ENCODE peak calls at places on chromosomes 1 and 21, in five cellular contexts. X, H, F, I and Z are unnamed samples.

GRCh38 chr1:26570287-26570686 is 40.7 kb downstream of the RPS6KA1 start:
- DNase-seq in X (no peak), H (peak; percentile 6), F (no peak), I (no peak), Z (no peak)

GRCh38 chr1:111920221-111921024 is 69.0 kb downstream of the KCND3 start:
- DNase-seq in X (peak; percentile 70), H (peak; percentile 19), F (no peak), I (no peak), Z (no peak)

GRCh38 chr1:111507411-111508201 is 4.2 kb upstream of the ADORA3 start:
- DNase-seq in X (no peak), H (peak; percentile 32), F (no peak), I (peak; percentile 14), Z (peak; percentile 86)

GRCh38 chr1:117210831-117211261 is at the start of gene VTCN1:
- DNase-seq in X (no peak), H (no peak), F (no peak), I (no peak), Z (no peak)

GRCh38 chr1:220896088-220896487 is 16.8 kb downstream of the HLX start:
- DNase-seq in X (no peak), H (no peak), F (no peak), I (no peak), Z (no peak)

GRCh38 chr1:53249706-53250105 is 11.4 kb upstream of the MAGOH start:
- DNase-seq in X (no peak), H (no peak), F (no peak), I (no peak), Z (no peak)

GRCh38 chr21:29650561-29651022 is 289.2 kb downstream of the GRIK1 start:
- DNase-seq in X (no peak), H (no peak), F (no peak), I (no peak), Z (no peak)

GRCh38 chr1:155967410-155968400 is 10.6 kb downstream of the ARHGEF2 start:
- DNase-seq in X (peak; percentile 59), H (no peak), F (no peak), I (no peak), Z (no peak)

GRCh38 chr1:32199043-32199716 is 1.2 kb upstream of the CCDC28B start:
- DNase-seq in X (no peak), H (no peak), F (no peak), I (no peak), Z (no peak)

GRCh38 chr1:210298296-210298695 is 30.4 kb upstream of the HHAT start:
- DNase-seq in X (no peak), H (no peak), F (no peak), I (no peak), Z (no peak)

GRCh38 chr1:8660455-8660854 is 157.0 kb downstream of the RERE start:
- DNase-seq in X (no peak), H (peak; percentile 84), F (peak; percentile 33), I (no peak), Z (no peak)

GRCh38 chr1:62082456-62083363 is 111.9 kb upstream of the L1TD1 start:
- DNase-seq in X (peak; percentile 7), H (peak; percentile 62), F (peak; percentile 62), I (peak; percentile 28), Z (peak; percentile 8)

GRCh38 chr1:56394298-56394697 is 185.1 kb downstream of the PLPP3 start:
- DNase-seq in X (no peak), H (no peak), F (no peak), I (no peak), Z (no peak)

GRCh38 chr1:96360036-96360795 is 361.4 kb upstream of the PTBP2 start:
- DNase-seq in X (no peak), H (peak; percentile 20), F (no peak), I (no peak), Z (no peak)

GRCh38 chr1:194802572-194802971 is 1616.2 kb upstream of the B3GALT2 start:
- DNase-seq in X (no peak), H (no peak), F (no peak), I (no peak), Z (no peak)

GRCh38 chr1:211517006-211517405 is 25.0 kb upstream of the RD3 start:
- DNase-seq in X (no peak), H (no peak), F (no peak), I (no peak), Z (no peak)

GRCh38 chr1:1672181-1672965 is 13.6 kb upstream of the CDK11B start:
- DNase-seq in X (no peak), H (no peak), F (no peak), I (no peak), Z (no peak)

GRCh38 chr1:84379128-84379527 is 19.2 kb upstream of the DNASE2B start:
- DNase-seq in X (no peak), H (peak; percentile 79), F (no peak), I (no peak), Z (no peak)

GRCh38 chr1:41509270-41509671 is 24.8 kb upstream of the EDN2 start:
- DNase-seq in X (no peak), H (no peak), F (no peak), I (no peak), Z (no peak)

GRCh38 chr1:95547000-95547399 is 313.0 kb downstream of the RWDD3 start:
- DNase-seq in X (no peak), H (no peak), F (peak; percentile 2), I (no peak), Z (no peak)

GRCh38 chr1:19877821-19878636 is 4.2 kb upstream of the OTUD3 start:
- DNase-seq in X (peak; percentile 8), H (no peak), F (peak; percentile 46), I (no peak), Z (no peak)

GRCh38 chr1:94247146-94248094 is 10.0 kb upstream of the ARHGAP29 start:
- DNase-seq in X (peak; percentile 32), H (peak; percentile 58), F (peak; percentile 41), I (peak; percentile 42), Z (peak; percentile 7)

GRCh38 chr1:185260611-185261010 is 56.4 kb downstream of the IVNS1ABP start:
- DNase-seq in X (no peak), H (no peak), F (no peak), I (no peak), Z (no peak)

GRCh38 chr21:42080788-42081083 is 9.6 kb downstream of the UMODL1 start:
- DNase-seq in X (no peak), H (peak; percentile 60), F (peak; percentile 64), I (no peak), Z (no peak)

GRCh38 chr21:38804617-38805281 is 980 bp upstream of the ETS2 start:
- DNase-seq in X (peak; percentile 82), H (peak; percentile 61), F (peak; percentile 63), I (peak; percentile 32), Z (no peak)

GRCh38 chr1:194755241-194755953 is 1569.0 kb upstream of the B3GALT2 start:
- DNase-seq in X (peak; percentile 41), H (no peak), F (peak; percentile 39), I (no peak), Z (no peak)

GRCh38 chr1:23018661-23019093 is 591 bp upstream of the KDM1A start:
- DNase-seq in X (no peak), H (no peak), F (peak; percentile 37), I (no peak), Z (no peak)

GRCh38 chr1:93471911-93472310 is 24.0 kb downstream of the FNBP1L start:
- DNase-seq in X (no peak), H (peak; percentile 87), F (no peak), I (no peak), Z (no peak)

GRCh38 chr1:37477198-37477931 is 3.0 kb downstream of the ZC3H12A start:
- DNase-seq in X (no peak), H (peak; percentile 50), F (peak; percentile 50), I (no peak), Z (peak; percentile 87)

GRCh38 chr1:241837413-241837812 is 10.6 kb upstream of the EXO1 start:
- DNase-seq in X (no peak), H (no peak), F (no peak), I (no peak), Z (no peak)

GRCh38 chr1:223410036-223410435 is 16.8 kb downstream of the CCDC185 start:
- DNase-seq in X (no peak), H (no peak), F (no peak), I (no peak), Z (no peak)

GRCh38 chr1:222777977-222778376 is 36.9 kb upstream of the DISP1 start:
- DNase-seq in X (peak; percentile 41), H (no peak), F (no peak), I (peak; percentile 73), Z (no peak)

GRCh38 chr1:39952359-39953110 is 2.4 kb upstream of the MFSD2A start:
- DNase-seq in X (no peak), H (no peak), F (no peak), I (no peak), Z (no peak)